ENCODE peak calls at places on chromosomes 6 and 20, in five cellular contexts. J is cardiac muscle cell, Q is body of pancreas, E is IMR-90, Z is astrocyte of the cerebellum. B is an unnamed sample.

GRCh38 chr6:155436981-155437749 is 18.5 kb downstream of the NOX3 start:
- DNase-seq in J (peak; percentile 9), Q (no peak), E (peak; percentile 42), Z (no peak), B (peak; percentile 49)

GRCh38 chr20:20143165-20143564 is 90.8 kb downstream of the CFAP61 start:
- DNase-seq in J (no peak), Q (no peak), E (no peak), Z (no peak), B (no peak)

GRCh38 chr6:126071000-126071647 is 84.8 kb downstream of the TRMT11 start:
- DNase-seq in J (no peak), Q (no peak), E (no peak), Z (no peak), B (no peak)

GRCh38 chr20:48375804-48376203 is 452.0 kb downstream of the PREX1 start:
- DNase-seq in J (no peak), Q (no peak), E (no peak), Z (no peak), B (no peak)

GRCh38 chr6:52499681-52500239 is 77.1 kb downstream of the TRAM2 start:
- DNase-seq in J (peak; percentile 32), Q (no peak), E (no peak), Z (no peak), B (no peak)

GRCh38 chr6:53926505-53926904 is 131.7 kb downstream of the LRRC1 start:
- DNase-seq in J (no peak), Q (no peak), E (peak; percentile 40), Z (no peak), B (peak; percentile 40)

GRCh38 chr6:169891421-169891820 is 140.0 kb downstream of the ERMARD start:
- DNase-seq in J (no peak), Q (no peak), E (no peak), Z (no peak), B (no peak)

GRCh38 chr6:155026366-155027045 is 31.4 kb downstream of the TIAM2 start:
- DNase-seq in J (no peak), Q (peak; percentile 16), E (peak; percentile 76), Z (peak; percentile 64), B (peak; percentile 84)

GRCh38 chr6:55836945-55837344 is 38.4 kb downstream of the BMP5 start:
- DNase-seq in J (no peak), Q (no peak), E (no peak), Z (no peak), B (no peak)

GRCh38 chr6:44190712-44191111 is 26.0 kb upstream of the MYMX start:
- DNase-seq in J (no peak), Q (no peak), E (no peak), Z (no peak), B (no peak)

GRCh38 chr6:1020837-1021236 is 291.1 kb upstream of the FOXQ1 start:
- DNase-seq in J (no peak), Q (no peak), E (no peak), Z (no peak), B (no peak)

GRCh38 chr6:13454286-13455221 is 32.8 kb downstream of the GFOD1 start:
- DNase-seq in J (no peak), Q (no peak), E (peak; percentile 85), Z (no peak), B (peak; percentile 58)
- TF ChIP-seq CTCF in J (no peak), Q (no peak), E (no peak), Z (no peak), B (no peak)

GRCh38 chr20:59376109-59376841 is 75.9 kb downstream of the EDN3 start:
- DNase-seq in J (no peak), Q (no peak), E (no peak), Z (no peak), B (no peak)

GRCh38 chr20:59377046-59377445 is 76.6 kb downstream of the EDN3 start:
- DNase-seq in J (no peak), Q (no peak), E (no peak), Z (no peak), B (no peak)

GRCh38 chr20:59365611-59366284 is 65.3 kb downstream of the EDN3 start:
- DNase-seq in J (no peak), Q (no peak), E (no peak), Z (no peak), B (no peak)

GRCh38 chr20:59371429-59371828 is 71.0 kb downstream of the EDN3 start:
- DNase-seq in J (no peak), Q (no peak), E (no peak), Z (no peak), B (no peak)
- H3K4me3 ChIP-seq in J (no peak overlapping the region), Q (no peak overlapping the region), E (no peak overlapping the region), Z (no peak overlapping the region), B (no peak overlapping the region)

DNA sequence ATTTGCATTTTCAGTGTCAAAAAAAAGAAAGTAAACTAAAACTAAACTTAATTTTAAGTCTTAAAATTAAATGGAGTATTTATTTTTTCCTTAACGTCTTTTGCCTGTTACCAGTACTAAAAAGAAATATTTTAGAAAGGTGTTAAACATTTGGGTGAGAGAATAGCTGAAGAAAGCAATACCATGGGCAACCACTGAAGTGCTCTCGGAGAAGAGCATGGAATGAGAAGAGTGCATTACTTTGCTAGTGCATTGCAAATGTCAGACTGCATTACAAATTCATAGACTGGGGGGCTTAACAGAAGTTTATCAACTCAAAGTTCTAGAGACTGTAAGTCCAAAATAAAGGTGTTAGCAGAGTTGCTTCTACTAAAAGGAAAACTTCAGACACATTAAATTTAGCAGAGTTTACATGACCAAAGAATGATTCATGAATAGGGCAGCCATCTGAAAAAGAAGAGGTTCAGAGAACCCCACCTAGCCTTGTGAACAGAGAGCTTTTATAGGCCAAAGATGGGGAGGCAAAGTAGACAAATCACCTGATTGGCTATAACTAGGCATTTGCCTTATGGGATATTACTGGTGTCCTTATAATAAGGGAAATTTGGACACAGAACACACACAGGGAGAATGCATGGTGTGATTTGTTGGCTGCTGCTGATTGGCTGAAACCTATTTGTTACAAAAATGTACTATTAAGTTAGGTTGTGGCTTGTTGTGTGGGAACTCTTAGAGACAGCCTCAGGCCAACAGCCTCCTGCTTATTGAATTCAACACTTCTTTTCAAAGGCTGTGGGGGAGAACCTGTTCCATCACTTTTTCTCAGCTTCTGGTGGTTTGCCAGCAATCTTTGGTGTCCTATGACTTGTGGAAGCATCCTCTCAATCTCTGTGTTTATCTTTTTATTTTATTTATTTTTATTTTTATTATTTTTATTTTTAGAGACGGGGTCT is 106.7 kb upstream of the RREB1 start:
- DNase-seq in J (no peak), Q (no peak), E (no peak), Z (no peak), B (no peak)
- TF ChIP-seq CTCF in J (no peak), Q (no peak), E (no peak), Z (no peak), B (no peak)

DNA sequence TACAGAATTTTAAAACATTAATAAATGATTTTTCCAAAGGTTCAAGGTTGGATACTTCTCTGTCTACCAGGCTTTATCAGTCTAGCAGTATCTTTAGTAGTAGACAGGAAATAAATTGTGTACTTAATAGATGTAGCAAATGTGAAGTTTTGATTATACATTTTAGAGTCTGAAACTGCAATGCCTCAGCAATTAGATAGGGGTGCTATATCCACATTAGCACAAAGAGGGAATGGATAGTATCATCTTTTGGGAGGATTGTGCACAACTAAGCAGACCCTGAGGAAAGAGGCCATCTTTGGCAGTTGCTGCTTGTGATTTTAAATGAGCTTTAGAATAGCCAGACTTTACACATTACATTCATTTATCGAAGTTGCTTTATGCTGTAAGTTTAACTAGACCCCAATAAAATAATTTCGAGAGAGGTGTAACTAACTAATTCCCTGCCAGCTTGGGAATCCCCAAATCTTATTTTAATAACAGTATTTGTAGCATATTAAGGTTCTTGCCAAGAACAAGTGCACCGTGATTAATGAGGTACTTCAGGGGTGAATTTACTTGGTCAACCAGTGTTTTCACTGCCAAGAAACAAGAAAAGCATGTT is 2.8 kb downstream of the KCNQ5 start:
- DNase-seq in J (peak; percentile 49), Q (no peak), E (peak; percentile 27), Z (no peak), B (peak; percentile 46)
- H3K4me3 ChIP-seq in J (peak overlapping the region; percentile 70), Q (no peak overlapping the region), E (no peak overlapping the region), Z (no peak overlapping the region), B (no peak overlapping the region)

GRCh38 chr6:31249184-31249583 is 22.7 kb downstream of the HLA-C start:
- DNase-seq in J (no peak), Q (no peak), E (no peak), Z (no peak), B (no peak)

GRCh38 chr6:31247813-31248212 is 24.1 kb downstream of the HLA-C start:
- DNase-seq in J (no peak), Q (no peak), E (no peak), Z (no peak), B (no peak)

DNA sequence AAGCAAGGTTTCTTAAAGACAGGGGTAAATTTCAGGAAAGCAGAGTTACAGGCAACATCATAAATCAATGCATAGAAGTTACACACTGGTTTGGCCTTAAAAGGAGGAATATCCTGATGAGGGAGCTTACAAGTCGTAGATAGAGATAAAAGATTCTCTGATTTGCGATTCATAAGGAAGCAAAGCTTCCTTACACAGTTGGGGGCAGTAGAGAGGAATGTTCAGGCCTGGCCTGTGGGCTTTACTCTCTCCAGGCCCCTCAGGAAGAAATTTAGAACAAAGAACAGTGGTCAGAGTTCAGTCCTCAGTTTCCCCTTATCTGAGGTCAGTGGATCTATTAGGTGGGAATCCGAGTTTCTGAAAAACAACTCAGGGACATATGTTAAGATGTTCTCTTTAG is 19.3 kb downstream of the HLA-C start:
- DNase-seq in J (no peak), Q (no peak), E (no peak), Z (no peak), B (no peak)
- TF ChIP-seq CTCF in J (no peak), Q (no peak), E (no peak), Z (no peak), B (no peak)

GRCh38 chr6:18121580-18122127 is 823 bp downstream of the NHLRC1 start:
- DNase-seq in J (no peak), Q (peak; percentile 13), E (no peak), Z (no peak), B (no peak)
- H3K4me3 ChIP-seq in J (no peak overlapping the region), Q (no peak overlapping the region), E (no peak overlapping the region), Z (peak overlapping the region; percentile 42), B (peak overlapping the region; percentile 56)

DNA sequence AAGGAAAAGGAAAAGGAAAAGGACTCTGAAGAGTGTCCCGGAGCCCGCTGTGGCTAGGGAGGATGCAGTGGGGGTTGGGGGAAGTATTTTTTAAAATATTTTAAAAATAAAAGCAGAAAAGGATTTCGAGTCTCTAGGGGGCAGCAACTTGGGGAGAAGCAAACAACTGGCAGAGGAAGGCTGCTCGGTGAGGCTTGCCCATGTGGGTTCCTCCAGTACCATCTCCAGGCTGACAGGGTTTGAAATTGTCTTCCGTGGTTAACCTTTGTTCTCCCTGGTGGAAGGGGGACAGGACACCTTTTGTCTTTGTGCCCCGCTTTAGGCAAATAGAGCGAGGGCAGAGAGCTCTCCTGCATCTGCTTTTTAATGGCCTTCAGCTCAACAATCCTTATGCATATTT is 60.4 kb upstream of the SNX9 start:
- DNase-seq in J (no peak), Q (no peak), E (no peak), Z (no peak), B (peak; percentile 21)
- TF ChIP-seq CTCF in J (peak; percentile 6), Q (no peak), E (peak; percentile 19), Z (peak; percentile 14), B (peak; percentile 4)

GRCh38 chr6:151241853-151242252 is 2.1 kb downstream of the AKAP12 start:
- DNase-seq in J (no peak), Q (no peak), E (no peak), Z (no peak), B (no peak)
- H3K4me3 ChIP-seq in J (peak overlapping the region; percentile 89), Q (no peak overlapping the region), E (peak overlapping the region; percentile 69), Z (peak overlapping the region; percentile 87), B (peak overlapping the region; percentile 79)